ENCODE peak calls at places on chromosome 15, in seven cellular contexts. E is HepG2, I is AG04450, G is psoas muscle, M is cardiac fibroblast, F is OCI-LY7, D is right lobe of liver. B is an unnamed sample.

GRCh38 chr15:34753236-34753894 is 1.4 kb downstream of the GJD2 start:
- DNase-seq in E (peak), G (no peak), I (peak), M (peak), D (no peak), F (no peak), B (peak)

GRCh38 chr15:64017591-64018163 is 28.6 kb downstream of the DAPK2 start:
- DNase-seq in F (no peak), I (no peak), M (no peak), E (no peak), D (no peak), G (no peak), B (no peak)

GRCh38 chr15:73050561-73051297 is 1.5 kb upstream of the NEO1 start:
- DNase-seq in G (no peak), E (no peak), M (peak), F (no peak), I (no peak), D (no peak), B (no peak)

GRCh38 chr15:41603941-41604660 is 45.1 kb downstream of the TYRO3 start:
- DNase-seq in E (peak), I (no peak), F (peak), G (peak), M (peak), D (peak), B (peak)

GRCh38 chr15:64596701-64597468 is 136.5 kb downstream of the ZNF609 start:
- DNase-seq in F (no peak), G (no peak), D (no peak), M (peak), I (no peak), E (no peak), B (peak)

GRCh38 chr15:62495670-62496328 is 330.7 kb upstream of the C2CD4B start:
- DNase-seq in F (no peak), E (no peak), D (no peak), M (peak), I (peak), G (peak), B (no peak)

GRCh38 chr15:99954361-99955180 is 221.3 kb upstream of the LYSMD4 start:
- DNase-seq in M (no peak), G (no peak), E (no peak), D (peak), F (no peak), I (no peak), B (no peak)

GRCh38 chr15:27993544-27993943 is 105.6 kb downstream of the OCA2 start:
- DNase-seq in I (no peak), G (no peak), D (no peak), M (no peak), E (no peak), F (no peak), B (no peak)

GRCh38 chr15:100627789-100628395 is 25.5 kb downstream of the ASB7 start:
- DNase-seq in I (peak), F (peak), G (peak), M (peak), E (peak), D (peak), B (peak)

GRCh38 chr15:67092726-67093125 is 27.3 kb downstream of the SMAD3 start:
- DNase-seq in D (no peak), M (no peak), G (no peak), E (no peak), I (no peak), F (no peak), B (no peak)

GRCh38 chr15:76038512-76038911 is 21.3 kb upstream of the TMEM266 start:
- DNase-seq in M (no peak), E (no peak), D (no peak), F (no peak), G (no peak), I (no peak), B (no peak)

GRCh38 chr15:34726407-34727100 is 28.2 kb downstream of the GJD2 start:
- DNase-seq in D (no peak), I (peak), M (peak), G (no peak), E (no peak), F (no peak), B (no peak)

GRCh38 chr15:40108061-40108854 is 421 bp downstream of the BMF start:
- DNase-seq in F (no peak), D (peak), E (no peak), G (peak), I (no peak), M (peak), B (no peak)

GRCh38 chr15:66751579-66751978 is 49.5 kb downstream of the SMAD6 start:
- DNase-seq in M (peak), F (peak), I (no peak), D (no peak), G (no peak), E (peak), B (peak)

GRCh38 chr15:62456011-62456920 is 291.2 kb upstream of the C2CD4B start:
- DNase-seq in M (no peak), I (no peak), D (no peak), F (no peak), E (no peak), G (no peak), B (no peak)

GRCh38 chr15:64180235-64180824 is 17.5 kb upstream of the PPIB start:
- DNase-seq in F (no peak), M (no peak), D (no peak), I (no peak), E (no peak), G (no peak), B (no peak)

GRCh38 chr15:91469627-91470567 is 369.8 kb downstream of the SV2B start:
- DNase-seq in M (no peak), F (no peak), E (no peak), I (no peak), D (no peak), G (no peak), B (no peak)

GRCh38 chr15:87033056-87033455 is 953.4 kb downstream of the AGBL1 start:
- DNase-seq in I (no peak), E (no peak), M (peak), F (no peak), G (no peak), D (no peak), B (no peak)

GRCh38 chr15:87032291-87032690 is 952.6 kb downstream of the AGBL1 start:
- DNase-seq in F (no peak), I (no peak), D (no peak), M (no peak), E (no peak), G (no peak), B (no peak)

GRCh38 chr15:87034886-87035285 is 955.2 kb downstream of the AGBL1 start:
- DNase-seq in M (no peak), G (no peak), I (no peak), F (no peak), D (no peak), E (no peak), B (no peak)

DNA sequence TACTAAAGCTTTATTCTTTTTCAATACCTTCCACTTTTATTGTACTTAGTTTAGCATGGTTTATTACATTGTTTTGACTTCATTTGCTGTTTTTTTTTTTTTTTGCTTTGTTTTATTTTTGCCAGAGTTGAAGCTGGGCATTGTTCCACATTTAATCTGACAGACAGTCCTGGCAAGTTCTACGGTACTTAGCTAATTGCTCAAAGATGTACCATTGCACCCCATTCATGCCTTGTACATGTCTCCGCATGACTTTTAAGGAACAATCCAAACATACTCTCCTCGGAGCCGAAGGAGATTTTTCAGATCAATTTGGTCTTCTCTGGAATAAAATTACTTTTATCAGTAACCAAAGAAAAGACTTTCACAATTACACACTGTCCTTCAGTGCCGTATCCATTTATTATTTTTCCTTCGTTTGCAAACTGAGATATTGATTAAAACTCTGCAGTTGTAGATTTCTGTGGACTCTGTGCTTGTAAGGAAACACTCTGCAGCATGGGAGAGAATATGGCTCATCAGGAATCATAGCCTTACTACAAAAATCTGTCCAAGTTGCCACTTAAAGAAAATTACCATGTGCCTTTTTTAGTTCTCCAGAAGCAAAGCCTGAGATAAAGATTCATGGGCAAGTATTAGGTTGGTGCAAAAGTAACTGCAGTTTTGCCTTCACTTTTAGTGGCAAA is 952.0 kb downstream of the AGBL1 start:
- DNase-seq in E (no peak), G (no peak), M (no peak), F (no peak), D (no peak), I (no peak), B (no peak)
- H3K4me3 ChIP-seq in E (no peak), G (no peak), M (no peak), F (no peak), D (no peak), I (no peak), B (no peak)

GRCh38 chr15:97963779-97964178 is 3.3 kb downstream of the ARRDC4 start:
- DNase-seq in I (no peak), D (no peak), M (no peak), E (no peak), G (no peak), F (no peak), B (no peak)
- H3K4me3 ChIP-seq in I (no peak), D (no peak), M (no peak), E (no peak), G (no peak), F (no peak), B (no peak)

DNA sequence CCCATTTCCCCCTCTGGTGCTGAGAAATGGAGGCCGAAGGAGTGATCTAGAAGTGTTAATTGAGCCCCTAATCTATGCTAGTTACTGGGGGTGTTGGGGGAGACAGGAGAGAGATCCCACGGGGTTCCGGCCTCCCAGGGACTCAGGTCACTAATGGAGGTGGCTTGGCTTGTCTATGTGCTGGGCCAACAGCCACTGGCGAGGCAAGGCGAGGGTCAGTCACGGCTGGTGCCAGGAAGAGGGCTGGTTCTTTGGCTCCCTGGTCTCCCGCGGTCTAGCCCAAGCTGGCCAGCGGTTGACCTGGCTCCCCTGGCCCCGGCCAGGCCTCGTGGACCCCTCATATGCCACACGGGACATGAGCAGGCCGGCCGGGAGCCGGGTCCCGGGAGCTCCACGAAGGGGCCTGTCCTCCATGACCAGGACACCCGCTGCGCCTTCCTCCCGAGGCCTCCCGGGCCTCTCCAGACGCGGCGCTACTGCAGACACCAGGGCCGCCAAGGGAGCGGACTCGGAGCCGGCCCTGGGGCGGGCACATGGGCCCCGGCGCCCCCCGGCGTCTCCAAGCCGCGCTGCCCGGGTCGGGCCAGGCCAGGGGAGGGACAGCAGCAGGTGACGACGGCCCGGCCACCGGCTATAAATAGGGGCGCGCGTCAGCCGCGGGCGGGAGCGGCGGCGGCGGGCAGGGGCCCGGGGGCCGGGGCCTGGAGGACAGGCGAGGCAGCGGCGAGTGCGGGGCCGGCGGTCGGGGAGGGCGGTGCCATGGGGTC is at the start of gene ALPK3:
- DNase-seq in G (peak), F (no peak), I (no peak), E (no peak), M (no peak), D (peak), B (no peak)
- H3K4me3 ChIP-seq in G (peak), F (no peak), I (no peak), E (no peak), M (no peak), D (peak), B (no peak)

GRCh38 chr15:85329561-85330421 is 50.6 kb upstream of the AKAP13 start:
- DNase-seq in I (no peak), M (peak), E (no peak), F (peak), D (no peak), G (no peak), B (peak)
- H3K4me3 ChIP-seq in I (peak), M (peak), E (peak), F (peak), D (peak), G (peak), B (peak)

B was measured in Jurkat, Clone E6-1.